ENCODE peak calls at places on chromosomes 13 and 19, in four cellular contexts. One of them, this sample, is unnamed.

GRCh38 chr13:41900918-41901317 is 60.0 kb downstream of the VWA8 start:
- DNase-seq in AG10803: no peak
- DNase-seq in lower leg skin: no peak
- DNase-seq in HCT116: no peak
- DNase-seq in this sample: no peak

GRCh38 chr19:49127674-49128544 is 8.6 kb downstream of the PPFIA3 start:
- DNase-seq in AG10803: peak; percentile 96
- DNase-seq in HCT116: peak; percentile 95
- DNase-seq in lower leg skin: peak; percentile 99
- DNase-seq in this sample: peak; percentile 95

GRCh38 chr19:10305139-10305806 is 4.3 kb downstream of the ZGLP1 start:
- DNase-seq in AG10803: peak; percentile 49
- DNase-seq in lower leg skin: no peak
- DNase-seq in HCT116: no peak
- DNase-seq in this sample: no peak

GRCh38 chr19:2933490-2933910 is 11.3 kb downstream of the ZNF77 start:
- DNase-seq in HCT116: no peak
- DNase-seq in AG10803: no peak
- DNase-seq in lower leg skin: peak; percentile 37
- DNase-seq in this sample: no peak

GRCh38 chr19:13037161-13037560 is 41.9 kb downstream of the NFIX start:
- DNase-seq in AG10803: peak; percentile 89
- DNase-seq in lower leg skin: no peak
- DNase-seq in HCT116: no peak
- DNase-seq in this sample: no peak

GRCh38 chr19:13073263-13073662 is 29.4 kb downstream of the LYL1 start:
- DNase-seq in HCT116: no peak
- DNase-seq in lower leg skin: no peak
- DNase-seq in AG10803: no peak
- DNase-seq in this sample: no peak

GRCh38 chr13:73625562-73626339 is 508.5 kb downstream of the KLF12 start:
- DNase-seq in AG10803: no peak
- DNase-seq in lower leg skin: no peak
- DNase-seq in HCT116: no peak
- DNase-seq in this sample: no peak

GRCh38 chr13:33353210-33353609 is 67.7 kb upstream of the STARD13 start:
- DNase-seq in HCT116: no peak
- DNase-seq in AG10803: no peak
- DNase-seq in lower leg skin: peak; percentile 92
- DNase-seq in this sample: no peak

GRCh38 chr19:1225451-1226226 is 12.2 kb downstream of the CBARP start:
- DNase-seq in lower leg skin: no peak
- DNase-seq in HCT116: no peak
- DNase-seq in AG10803: no peak
- DNase-seq in this sample: no peak

GRCh38 chr19:1221141-1221903 is 15.7 kb downstream of the STK11 start:
- DNase-seq in HCT116: no peak
- DNase-seq in AG10803: peak; percentile 40
- DNase-seq in lower leg skin: no peak
- DNase-seq in this sample: no peak

GRCh38 chr13:92951273-92951820 is 275.3 kb upstream of the GPC6 start:
- DNase-seq in lower leg skin: no peak
- DNase-seq in HCT116: no peak
- DNase-seq in AG10803: no peak
- DNase-seq in this sample: no peak
- H3K4me3 ChIP-seq in lower leg skin: no peak overlapping the region
- H3K4me3 ChIP-seq in HCT116: no peak overlapping the region
- H3K4me3 ChIP-seq in AG10803: no peak overlapping the region
- H3K4me3 ChIP-seq in this sample: no peak overlapping the region

DNA sequence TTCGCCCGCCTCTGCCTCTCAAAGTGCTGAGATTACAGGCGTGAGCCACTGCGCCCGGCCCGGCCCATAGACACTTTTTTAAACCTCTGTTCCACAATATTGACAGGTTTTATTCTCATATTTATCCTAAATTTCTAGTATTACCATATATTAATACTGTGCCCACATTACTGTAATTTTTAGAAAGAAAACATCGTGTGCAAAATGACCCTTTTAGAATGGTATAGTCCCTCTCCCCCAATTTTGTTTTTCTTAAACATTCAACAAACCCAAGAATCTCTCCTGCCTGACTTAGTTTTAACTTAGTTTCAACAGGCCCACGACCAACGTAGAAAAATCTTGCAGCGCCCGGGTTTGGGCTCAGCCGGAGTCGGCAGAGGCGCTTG is 9.1 kb downstream of the CDX2 start:
- DNase-seq in HCT116: no peak
- DNase-seq in AG10803: no peak
- DNase-seq in lower leg skin: no peak
- DNase-seq in this sample: no peak
- H3K4me3 ChIP-seq in HCT116: no peak overlapping the region
- H3K4me3 ChIP-seq in AG10803: no peak overlapping the region
- H3K4me3 ChIP-seq in lower leg skin: no peak overlapping the region
- H3K4me3 ChIP-seq in this sample: peak overlapping the region; percentile 62

GRCh38 chr13:24921003-24921402 is 157.0 kb downstream of the RNF17 start:
- DNase-seq in HCT116: no peak
- DNase-seq in lower leg skin: no peak
- DNase-seq in AG10803: no peak
- DNase-seq in this sample: no peak
- H3K4me3 ChIP-seq in HCT116: no peak overlapping the region
- H3K4me3 ChIP-seq in lower leg skin: no peak overlapping the region
- H3K4me3 ChIP-seq in AG10803: no peak overlapping the region
- H3K4me3 ChIP-seq in this sample: peak overlapping the region; percentile 99

DNA sequence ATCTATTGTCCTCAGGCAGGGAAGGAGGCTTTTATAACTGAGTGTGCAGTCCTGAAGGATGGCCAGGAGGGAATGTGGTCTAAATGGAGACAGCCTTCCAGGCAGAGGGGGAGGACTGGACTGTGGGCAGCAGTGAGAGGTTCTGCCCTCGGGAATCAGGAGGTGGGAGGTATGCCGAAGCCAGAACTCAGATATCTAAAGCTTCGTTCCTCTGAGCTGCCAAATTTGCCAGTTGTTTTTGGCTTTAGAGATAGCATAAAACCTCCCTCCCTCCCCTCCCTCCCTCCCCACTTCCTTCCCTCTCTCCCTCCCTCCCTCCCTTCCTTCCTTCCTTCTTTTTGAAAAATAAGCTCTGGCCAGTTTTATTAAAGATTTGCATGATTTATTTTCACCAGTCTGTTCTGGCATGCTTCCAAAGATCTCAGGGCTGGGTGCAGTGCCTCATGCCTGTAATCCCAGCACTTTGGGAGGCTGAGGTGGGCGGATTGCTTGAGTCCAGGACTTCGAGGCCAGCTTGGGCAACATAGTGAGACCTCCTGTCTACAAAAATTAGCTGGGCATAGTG is 2.4 kb downstream of the MEDAG start:
- DNase-seq in lower leg skin: no peak
- DNase-seq in HCT116: no peak
- DNase-seq in AG10803: peak; percentile 45
- DNase-seq in this sample: peak; percentile 62
- H3K4me3 ChIP-seq in lower leg skin: peak overlapping the region; percentile 11
- H3K4me3 ChIP-seq in HCT116: no peak overlapping the region
- H3K4me3 ChIP-seq in AG10803: no peak overlapping the region
- H3K4me3 ChIP-seq in this sample: peak overlapping the region; percentile 25

DNA sequence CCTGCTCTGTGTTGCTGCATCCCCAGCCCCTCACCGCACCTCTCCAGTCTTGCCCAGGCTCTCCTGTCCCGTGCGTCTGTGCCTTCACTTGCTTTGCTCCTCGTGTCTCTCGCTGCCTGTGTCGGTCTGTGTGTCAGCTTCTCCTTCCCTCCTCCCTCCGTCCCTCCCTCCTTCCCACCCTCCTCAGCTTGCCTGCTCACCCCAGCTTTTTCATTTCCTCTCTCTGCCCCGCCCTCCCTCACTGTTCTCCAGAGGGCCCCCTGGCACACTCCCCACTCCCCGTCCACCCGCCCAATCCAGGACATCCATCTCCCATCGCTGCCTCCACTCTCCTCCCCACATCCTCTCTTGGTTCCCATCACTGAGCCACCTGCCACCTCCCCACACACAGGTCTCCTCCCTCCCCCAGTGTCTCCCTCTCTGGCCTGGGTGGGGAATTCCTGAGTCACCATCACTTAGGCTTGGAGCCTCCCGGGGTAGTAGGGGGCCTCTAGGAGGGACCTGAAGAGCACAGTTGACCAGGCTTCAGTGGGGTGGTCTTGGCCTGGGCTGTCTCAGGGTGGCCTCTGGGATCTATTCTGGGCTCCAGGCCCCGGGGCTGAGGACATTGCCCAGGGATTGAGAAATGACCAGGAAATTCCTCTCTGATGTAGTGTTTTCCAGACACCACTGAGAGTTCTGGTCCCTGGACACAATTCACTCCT is at the start of gene PTGIR:
- DNase-seq in AG10803: peak; percentile 88
- DNase-seq in lower leg skin: peak; percentile 95
- DNase-seq in HCT116: no peak
- DNase-seq in this sample: no peak
- H3K4me3 ChIP-seq in AG10803: peak within 1 kb of the TSS; percentile 71
- H3K4me3 ChIP-seq in lower leg skin: no peak within 1 kb of the TSS
- H3K4me3 ChIP-seq in HCT116: no peak within 1 kb of the TSS
- H3K4me3 ChIP-seq in this sample: no peak within 1 kb of the TSS

GRCh38 chr13:112106467-112107141 is 39.7 kb downstream of the SOX1 start:
- DNase-seq in lower leg skin: no peak
- DNase-seq in AG10803: no peak
- DNase-seq in HCT116: no peak
- DNase-seq in this sample: no peak
- H3K4me3 ChIP-seq in lower leg skin: no peak overlapping the region
- H3K4me3 ChIP-seq in AG10803: no peak overlapping the region
- H3K4me3 ChIP-seq in HCT116: no peak overlapping the region
- H3K4me3 ChIP-seq in this sample: no peak overlapping the region

This sample was measured in SK-N-MC.